ENCODE peak calls at places on chromosome 21, in nine cellular contexts. U is fibroblast of the aortic adventitia; R is epithelial cell of esophagus; P is M059J; C is HT-29; G is activated CD8-positive, alpha-beta memory T cell treated with anti-CD3 and anti-CD28 coated beads, Interleukin-2, amount 10 ng/mL, durations not matched to agents 7 days and 5 days; D is ELF-1; F is T-helper 1 cell; A is stimulated activated CD8-positive, alpha-beta memory T cell treated with anti-CD3 and anti-CD28 coated beads, Interleukin-7, amount 100 ng/mL, for 1 hour. I is an unnamed sample.

GRCh38 chr21:41745026-41745820 is 21.6 kb downstream of the RIPK4 start:
- DNase-seq in U (no peak), R (no peak), P (no peak), C (no peak), G (no peak), D (no peak), F (no peak), A (no peak), I (no peak)

GRCh38 chr21:18772404-18772803 is 368.8 kb upstream of the TMPRSS15 start:
- DNase-seq in U (no peak), R (peak; percentile 22), P (no peak), C (no peak), G (no peak), D (no peak), F (no peak), A (no peak), I (no peak)

GRCh38 chr21:42377951-42378340 is 11.6 kb upstream of the TFF1 start:
- DNase-seq in U (no peak), R (no peak), P (no peak), C (no peak), G (no peak), D (no peak), F (no peak), A (no peak), I (no peak)

GRCh38 chr21:36425286-36425685 is 40.1 kb downstream of the CHAF1B start:
- DNase-seq in U (peak; percentile 49), R (no peak), P (no peak), C (no peak), G (no peak), D (peak; percentile 50), F (no peak), A (no peak), I (no peak)

GRCh38 chr21:45994738-45995685 is 13.4 kb downstream of the COL6A1 start:
- DNase-seq in U (no peak), R (no peak), P (no peak), C (no peak), G (no peak), D (no peak), F (no peak), A (no peak), I (no peak)

GRCh38 chr21:17679002-17679600 is 66.4 kb upstream of the BTG3 start:
- DNase-seq in U (peak; percentile 82), R (peak; percentile 82), P (peak; percentile 62), C (peak; percentile 50), G (no peak), D (no peak), F (peak; percentile 64), A (no peak), I (no peak)

GRCh38 chr21:38311765-38312164 is 55.0 kb downstream of the KCNJ15 start:
- DNase-seq in U (no peak), R (peak; percentile 30), P (peak; percentile 86), C (no peak), G (no peak), D (no peak), F (no peak), A (no peak), I (no peak)

GRCh38 chr21:9738527-9738926 is 782.9 kb upstream of the TPTE start:
- DNase-seq in U (no peak), R (no peak), P (no peak), C (no peak), G (no peak), D (no peak), F (no peak), A (no peak), I (no peak)

GRCh38 chr21:42641311-42642218 is 11.9 kb upstream of the PDE9A start:
- DNase-seq in U (no peak), R (no peak), P (no peak), C (no peak), G (no peak), D (no peak), F (no peak), A (no peak), I (no peak)

GRCh38 chr21:45588086-45588825 is 46.0 kb upstream of the SLC19A1 start:
- DNase-seq in U (no peak), R (no peak), P (no peak), C (no peak), G (no peak), D (no peak), F (no peak), A (no peak), I (no peak)

GRCh38 chr21:8991968-8992621 is 1529.3 kb upstream of the TPTE start:
- DNase-seq in U (no peak), R (no peak), P (no peak), C (no peak), G (no peak), D (peak; percentile 89), F (no peak), A (no peak), I (no peak)

GRCh38 chr21:24395320-24395933 is 1211.9 kb downstream of the MRPL39 start:
- DNase-seq in U (no peak), R (no peak), P (no peak), C (peak; percentile 39), G (no peak), D (no peak), F (no peak), A (no peak), I (no peak)

GRCh38 chr21:38170283-38170682 is 86.5 kb upstream of the KCNJ15 start:
- DNase-seq in U (peak; percentile 16), R (peak; percentile 71), P (peak; percentile 78), C (peak; percentile 11), G (no peak), D (peak; percentile 70), F (no peak), A (no peak), I (no peak)

GRCh38 chr21:29299906-29300546 is 1.3 kb downstream of the BACH1 start:
- DNase-seq in U (peak; percentile 95), R (peak; percentile 98), P (peak; percentile 99), C (peak; percentile 68), G (peak; percentile 75), D (peak; percentile 79), F (peak; percentile 77), A (peak; percentile 5), I (no peak)

GRCh38 chr21:44875341-44875740 is 1.9 kb upstream of the PTTG1IP start:
- DNase-seq in U (peak; percentile 80), R (peak; percentile 77), P (peak; percentile 82), C (peak; percentile 28), G (no peak), D (no peak), F (peak; percentile 55), A (no peak), I (no peak)

GRCh38 chr21:44804762-44805161 is 3.1 kb upstream of the UBE2G2 start:
- DNase-seq in U (no peak), R (no peak), P (no peak), C (no peak), G (no peak), D (no peak), F (no peak), A (no peak), I (no peak)

GRCh38 chr21:34122047-34122446 is 48.7 kb downstream of the MRPS6 start:
- DNase-seq in U (no peak), R (no peak), P (no peak), C (peak; percentile 18), G (no peak), D (no peak), F (no peak), A (no peak), I (no peak)

GRCh38 chr21:16678479-16678878 is 834.4 kb upstream of the CXADR start:
- DNase-seq in U (peak; percentile 16), R (no peak), P (no peak), C (no peak), G (no peak), D (no peak), F (no peak), A (no peak), I (no peak)

GRCh38 chr21:44531606-44532128 is 8.3 kb downstream of the KRTAP10-1 start:
- DNase-seq in U (no peak), R (no peak), P (no peak), C (no peak), G (no peak), D (no peak), F (no peak), A (no peak), I (no peak)

GRCh38 chr21:41258617-41259016 is 58.0 kb upstream of the FAM3B start:
- DNase-seq in U (peak; percentile 25), R (peak; percentile 84), P (no peak), C (peak; percentile 10), G (no peak), D (no peak), F (no peak), A (no peak), I (no peak)

GRCh38 chr21:32940079-32941014 is 85.4 kb upstream of the OLIG2 start:
- DNase-seq in U (peak; percentile 56), R (peak; percentile 62), P (peak; percentile 56), C (peak; percentile 48), G (peak; percentile 45), D (peak; percentile 56), F (peak; percentile 30), A (no peak), I (peak; percentile 37)

GRCh38 chr21:46392921-46393320 is 65.8 kb upstream of the DIP2A start:
- DNase-seq in U (peak; percentile 39), R (no peak), P (no peak), C (no peak), G (no peak), D (no peak), F (no peak), A (no peak), I (no peak)

GRCh38 chr21:25420831-25421230 is 186.4 kb downstream of the MRPL39 start:
- DNase-seq in U (no peak), R (no peak), P (no peak), C (no peak), G (no peak), D (no peak), F (peak; percentile 16), A (no peak), I (no peak)

GRCh38 chr21:46527801-46528200 is 69.1 kb downstream of the DIP2A start:
- DNase-seq in U (no peak), R (no peak), P (no peak), C (no peak), G (no peak), D (no peak), F (no peak), A (no peak), I (no peak)

GRCh38 chr21:31414601-31415000 is 70.5 kb upstream of the TIAM1 start:
- DNase-seq in U (no peak), R (no peak), P (no peak), C (no peak), G (no peak), D (no peak), F (no peak), A (no peak), I (peak; percentile 33)

GRCh38 chr21:44462834-44463200 is 7.5 kb downstream of the LRRC3 start:
- DNase-seq in U (no peak), R (no peak), P (no peak), C (no peak), G (no peak), D (no peak), F (no peak), A (no peak), I (no peak)

GRCh38 chr21:43634618-43635017 is 24.7 kb downstream of the HSF2BP start:
- DNase-seq in U (no peak), R (peak; percentile 24), P (peak; percentile 59), C (no peak), G (no peak), D (no peak), F (no peak), A (no peak), I (no peak)

GRCh38 chr21:45513003-45513706 is 29.1 kb downstream of the SLC19A1 start:
- DNase-seq in U (no peak), R (peak; percentile 28), P (peak; percentile 42), C (peak; percentile 88), G (no peak), D (no peak), F (no peak), A (no peak), I (no peak)

GRCh38 chr21:34034369-34035014 is 38.9 kb upstream of the MRPS6 start:
- DNase-seq in U (peak; percentile 9), R (no peak), P (no peak), C (no peak), G (no peak), D (no peak), F (no peak), A (no peak), I (no peak)

GRCh38 chr21:45540601-45540970 is 1.7 kb downstream of the SLC19A1 start:
- DNase-seq in U (peak; percentile 42), R (no peak), P (no peak), C (no peak), G (peak; percentile 37), D (no peak), F (no peak), A (no peak), I (no peak)

I was measured in cerebellar nuclear complex.